ENCODE peak calls at places on chromosomes 16 and 17, in nine cellular contexts. One of them, this sample, is unnamed.

GRCh38 chr16:89031715-89032659 is 55.0 kb upstream of the CBFA2T3 start:
- DNase-seq in adipocyte: no peak
- DNase-seq in aorta: peak; percentile 79
- DNase-seq in mesendoderm: no peak
- DNase-seq in psoas muscle: peak; percentile 46
- DNase-seq in left ventricle myocardium inferior: peak; percentile 28
- DNase-seq in pancreas: no peak
- DNase-seq in astrocyte: no peak
- DNase-seq in kidney epithelial cell: no peak
- DNase-seq in this sample: no peak

GRCh38 chr17:77741109-77741508 is 217.4 kb upstream of the TNRC6C start:
- DNase-seq in adipocyte: no peak
- DNase-seq in aorta: no peak
- DNase-seq in mesendoderm: peak; percentile 65
- DNase-seq in psoas muscle: no peak
- DNase-seq in left ventricle myocardium inferior: no peak
- DNase-seq in pancreas: no peak
- DNase-seq in astrocyte: no peak
- DNase-seq in kidney epithelial cell: no peak
- DNase-seq in this sample: no peak

GRCh38 chr17:61389670-61390478 is 9.8 kb upstream of the TBX2 start:
- DNase-seq in adipocyte: peak; percentile 73
- DNase-seq in aorta: peak; percentile 66
- DNase-seq in mesendoderm: peak; percentile 61
- DNase-seq in psoas muscle: peak; percentile 58
- DNase-seq in left ventricle myocardium inferior: no peak
- DNase-seq in pancreas: no peak
- DNase-seq in astrocyte: no peak
- DNase-seq in kidney epithelial cell: no peak
- DNase-seq in this sample: peak; percentile 45

GRCh38 chr16:75497558-75497957 is 2.3 kb upstream of the CHST6 start:
- DNase-seq in adipocyte: no peak
- DNase-seq in aorta: no peak
- DNase-seq in mesendoderm: no peak
- DNase-seq in psoas muscle: no peak
- DNase-seq in left ventricle myocardium inferior: no peak
- DNase-seq in pancreas: peak; percentile 30
- DNase-seq in astrocyte: peak; percentile 36
- DNase-seq in kidney epithelial cell: no peak
- DNase-seq in this sample: peak; percentile 11

GRCh38 chr16:77881355-77882003 is 93.1 kb downstream of the VAT1L start:
- DNase-seq in adipocyte: no peak
- DNase-seq in aorta: no peak
- DNase-seq in mesendoderm: no peak
- DNase-seq in psoas muscle: no peak
- DNase-seq in left ventricle myocardium inferior: no peak
- DNase-seq in pancreas: no peak
- DNase-seq in astrocyte: no peak
- DNase-seq in kidney epithelial cell: no peak
- DNase-seq in this sample: no peak

GRCh38 chr17:32021618-32021955 is 14.4 kb downstream of the LRRC37B start:
- DNase-seq in adipocyte: no peak
- DNase-seq in aorta: no peak
- DNase-seq in mesendoderm: no peak
- DNase-seq in psoas muscle: no peak
- DNase-seq in left ventricle myocardium inferior: no peak
- DNase-seq in pancreas: no peak
- DNase-seq in astrocyte: no peak
- DNase-seq in kidney epithelial cell: no peak
- DNase-seq in this sample: no peak

GRCh38 chr17:51118330-51119195 is 2.1 kb downstream of the SPAG9 start:
- DNase-seq in adipocyte: no peak
- DNase-seq in aorta: peak; percentile 44
- DNase-seq in mesendoderm: no peak
- DNase-seq in psoas muscle: peak; percentile 82
- DNase-seq in left ventricle myocardium inferior: no peak
- DNase-seq in pancreas: peak; percentile 92
- DNase-seq in astrocyte: no peak
- DNase-seq in kidney epithelial cell: no peak
- DNase-seq in this sample: peak; percentile 19

GRCh38 chr17:42276359-42276608 is at the start of gene STAT5B:
- DNase-seq in adipocyte: peak; percentile 88
- DNase-seq in aorta: peak; percentile 77
- DNase-seq in mesendoderm: peak; percentile 73
- DNase-seq in psoas muscle: peak; percentile 87
- DNase-seq in left ventricle myocardium inferior: peak; percentile 78
- DNase-seq in pancreas: peak; percentile 72
- DNase-seq in astrocyte: peak; percentile 33
- DNase-seq in kidney epithelial cell: no peak
- DNase-seq in this sample: peak; percentile 78

DNA sequence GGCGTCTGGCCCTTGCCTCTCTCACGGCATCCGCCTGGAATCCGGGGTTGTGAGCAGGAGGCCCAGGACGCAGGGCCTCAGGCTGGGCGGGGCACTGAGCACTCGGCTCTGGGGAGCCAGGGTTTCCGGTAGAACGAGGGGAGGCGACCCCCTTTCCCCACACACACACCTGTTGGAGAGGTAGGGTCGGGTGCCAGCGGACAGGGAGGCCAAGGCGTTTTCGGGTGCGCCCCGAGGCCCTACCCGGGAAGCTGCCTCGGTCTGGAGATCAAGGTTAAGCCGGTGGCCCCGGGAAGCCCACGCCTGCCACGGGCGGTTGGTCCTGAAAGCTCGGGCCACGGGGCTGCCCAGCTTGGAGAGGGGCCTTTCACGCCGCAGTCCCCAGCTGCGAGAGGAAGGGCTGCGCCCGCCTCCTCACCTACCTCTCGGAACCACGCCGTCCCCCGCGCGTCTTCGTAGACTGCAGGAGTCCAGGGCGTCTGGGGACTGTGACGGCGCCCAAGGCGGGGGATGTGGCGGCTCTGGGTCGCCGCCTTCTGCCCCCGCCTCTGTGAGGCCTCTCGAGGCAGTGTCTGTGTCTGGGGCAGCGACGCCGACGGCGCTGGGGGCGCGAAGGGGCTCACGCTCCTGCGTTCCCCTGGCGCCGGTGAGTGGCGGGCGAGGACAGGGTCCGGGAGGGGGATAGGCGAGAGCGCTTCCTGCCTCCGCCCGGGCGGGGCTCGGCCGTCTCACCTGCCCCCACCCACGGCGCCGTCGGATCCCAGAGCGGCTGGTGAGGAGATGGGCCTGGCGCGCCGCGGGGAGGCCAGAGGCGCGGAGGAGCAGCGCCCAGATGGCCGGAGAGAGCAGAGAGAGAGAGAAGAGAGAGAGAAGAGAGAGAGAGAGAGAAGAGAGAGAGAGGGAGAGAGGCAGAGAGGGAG is 20.3 kb upstream of the HOXB9 start:
- DNase-seq in adipocyte: no peak
- DNase-seq in aorta: no peak
- DNase-seq in mesendoderm: peak; percentile 86
- DNase-seq in psoas muscle: no peak
- DNase-seq in left ventricle myocardium inferior: no peak
- DNase-seq in pancreas: no peak
- DNase-seq in astrocyte: no peak
- DNase-seq in kidney epithelial cell: no peak
- DNase-seq in this sample: peak; percentile 89
- H3K27me3 ChIP-seq in adipocyte: peaks cover 78% of the 10 kb centered on the region
- H3K27me3 ChIP-seq in aorta: no peaks in the 10 kb centered on the region
- H3K27me3 ChIP-seq in mesendoderm: peaks cover 37% of the 10 kb centered on the region
- H3K27me3 ChIP-seq in psoas muscle: peaks cover 99% of the 10 kb centered on the region
- H3K27me3 ChIP-seq in left ventricle myocardium inferior: peaks cover 100% of the 10 kb centered on the region
- H3K27me3 ChIP-seq in pancreas: peaks cover 8% of the 10 kb centered on the region
- H3K27me3 ChIP-seq in astrocyte: peaks cover 71% of the 10 kb centered on the region
- H3K27me3 ChIP-seq in kidney epithelial cell: no peaks in the 10 kb centered on the region
- H3K27me3 ChIP-seq in this sample: no peaks in the 10 kb centered on the region

GRCh38 chr16:50505714-50506542 is 42.3 kb upstream of the NKD1 start:
- DNase-seq in adipocyte: no peak
- DNase-seq in aorta: no peak
- DNase-seq in mesendoderm: peak; percentile 87
- DNase-seq in psoas muscle: no peak
- DNase-seq in left ventricle myocardium inferior: no peak
- DNase-seq in pancreas: no peak
- DNase-seq in astrocyte: no peak
- DNase-seq in kidney epithelial cell: no peak
- DNase-seq in this sample: no peak
- H3K4me3 ChIP-seq in adipocyte: no peak overlapping the region
- H3K4me3 ChIP-seq in aorta: no peak overlapping the region
- H3K4me3 ChIP-seq in mesendoderm: no peak overlapping the region
- H3K4me3 ChIP-seq in psoas muscle: no peak overlapping the region
- H3K4me3 ChIP-seq in left ventricle myocardium inferior: no peak overlapping the region
- H3K4me3 ChIP-seq in pancreas: no peak overlapping the region
- H3K4me3 ChIP-seq in astrocyte: no peak overlapping the region
- H3K4me3 ChIP-seq in kidney epithelial cell: no peak overlapping the region
- H3K4me3 ChIP-seq in this sample: no peak overlapping the region

GRCh38 chr16:3728424-3729160 is 11.3 kb upstream of the TRAP1 start:
- DNase-seq in adipocyte: no peak
- DNase-seq in aorta: no peak
- DNase-seq in mesendoderm: no peak
- DNase-seq in psoas muscle: no peak
- DNase-seq in left ventricle myocardium inferior: no peak
- DNase-seq in pancreas: no peak
- DNase-seq in astrocyte: no peak
- DNase-seq in kidney epithelial cell: no peak
- DNase-seq in this sample: no peak

GRCh38 chr16:3731126-3731935 is 14.0 kb upstream of the TRAP1 start:
- DNase-seq in adipocyte: no peak
- DNase-seq in aorta: no peak
- DNase-seq in mesendoderm: no peak
- DNase-seq in psoas muscle: no peak
- DNase-seq in left ventricle myocardium inferior: no peak
- DNase-seq in pancreas: no peak
- DNase-seq in astrocyte: no peak
- DNase-seq in kidney epithelial cell: no peak
- DNase-seq in this sample: no peak

GRCh38 chr16:3729161-3730112 is 12.1 kb upstream of the TRAP1 start:
- DNase-seq in adipocyte: no peak
- DNase-seq in aorta: peak; percentile 38
- DNase-seq in mesendoderm: no peak
- DNase-seq in psoas muscle: no peak
- DNase-seq in left ventricle myocardium inferior: no peak
- DNase-seq in pancreas: no peak
- DNase-seq in astrocyte: no peak
- DNase-seq in kidney epithelial cell: no peak
- DNase-seq in this sample: no peak

GRCh38 chr16:3732171-3732570 is 14.8 kb upstream of the TRAP1 start:
- DNase-seq in adipocyte: no peak
- DNase-seq in aorta: no peak
- DNase-seq in mesendoderm: no peak
- DNase-seq in psoas muscle: no peak
- DNase-seq in left ventricle myocardium inferior: no peak
- DNase-seq in pancreas: no peak
- DNase-seq in astrocyte: no peak
- DNase-seq in kidney epithelial cell: no peak
- DNase-seq in this sample: no peak

GRCh38 chr16:3730161-3731125 is 13.1 kb upstream of the TRAP1 start:
- DNase-seq in adipocyte: no peak
- DNase-seq in aorta: no peak
- DNase-seq in mesendoderm: no peak
- DNase-seq in psoas muscle: no peak
- DNase-seq in left ventricle myocardium inferior: no peak
- DNase-seq in pancreas: no peak
- DNase-seq in astrocyte: no peak
- DNase-seq in kidney epithelial cell: no peak
- DNase-seq in this sample: no peak
- H3K36me3 ChIP-seq in adipocyte: peaks cover 78% of the 10 kb centered on the region
- H3K36me3 ChIP-seq in aorta: no peaks in the 10 kb centered on the region
- H3K36me3 ChIP-seq in mesendoderm: peaks cover 18% of the 10 kb centered on the region
- H3K36me3 ChIP-seq in psoas muscle: peaks cover 5% of the 10 kb centered on the region
- H3K36me3 ChIP-seq in left ventricle myocardium inferior: peaks cover 90% of the 10 kb centered on the region
- H3K36me3 ChIP-seq in pancreas: peaks cover 5% of the 10 kb centered on the region
- H3K36me3 ChIP-seq in astrocyte: peaks cover 20% of the 10 kb centered on the region
- H3K36me3 ChIP-seq in kidney epithelial cell: peaks cover 6% of the 10 kb centered on the region
- H3K36me3 ChIP-seq in this sample: peaks cover 68% of the 10 kb centered on the region

DNA sequence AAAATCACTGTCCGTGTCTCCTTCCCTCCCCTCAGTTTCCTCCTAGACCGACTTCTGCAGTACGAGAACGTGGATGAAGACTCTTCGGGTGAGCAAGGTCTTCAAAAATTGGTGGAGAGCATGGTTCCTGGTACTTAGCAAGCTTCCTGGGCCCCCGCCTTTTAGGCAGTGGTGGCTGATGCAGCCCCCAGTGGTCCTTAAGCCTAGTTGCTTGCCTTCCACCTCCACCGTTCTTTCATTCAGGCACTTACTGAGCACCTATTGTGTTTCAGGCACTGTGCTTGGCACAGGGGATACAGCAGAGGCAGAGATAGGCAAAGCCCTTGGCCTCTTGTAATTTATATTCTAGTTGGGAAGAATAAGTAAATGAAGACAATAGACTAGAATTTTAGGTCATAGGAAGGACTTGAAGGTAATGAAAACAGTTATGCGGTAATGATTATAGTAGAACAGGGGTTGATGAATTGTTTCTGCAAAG is 771 bp downstream of the INO80E start:
- DNase-seq in adipocyte: no peak
- DNase-seq in aorta: no peak
- DNase-seq in mesendoderm: peak; percentile 44
- DNase-seq in psoas muscle: no peak
- DNase-seq in left ventricle myocardium inferior: no peak
- DNase-seq in pancreas: no peak
- DNase-seq in astrocyte: no peak
- DNase-seq in kidney epithelial cell: no peak
- DNase-seq in this sample: no peak
- H3K27me3 ChIP-seq in adipocyte: no peaks in the 10 kb centered on the region
- H3K27me3 ChIP-seq in aorta: no peaks in the 10 kb centered on the region
- H3K27me3 ChIP-seq in mesendoderm: no peaks in the 10 kb centered on the region
- H3K27me3 ChIP-seq in psoas muscle: no peaks in the 10 kb centered on the region
- H3K27me3 ChIP-seq in left ventricle myocardium inferior: no peaks in the 10 kb centered on the region
- H3K27me3 ChIP-seq in pancreas: no peaks in the 10 kb centered on the region
- H3K27me3 ChIP-seq in astrocyte: no peaks in the 10 kb centered on the region
- H3K27me3 ChIP-seq in kidney epithelial cell: no peaks in the 10 kb centered on the region
- H3K27me3 ChIP-seq in this sample: no peaks in the 10 kb centered on the region

GRCh38 chr17:44759096-44759915 is 518 bp downstream of the ADAM11 start:
- DNase-seq in adipocyte: peak; percentile 50
- DNase-seq in aorta: no peak
- DNase-seq in mesendoderm: no peak
- DNase-seq in psoas muscle: no peak
- DNase-seq in left ventricle myocardium inferior: no peak
- DNase-seq in pancreas: no peak
- DNase-seq in astrocyte: no peak
- DNase-seq in kidney epithelial cell: no peak
- DNase-seq in this sample: peak; percentile 28
- H3K4me3 ChIP-seq in adipocyte: no peak overlapping the region
- H3K4me3 ChIP-seq in aorta: peak overlapping the region; percentile 41
- H3K4me3 ChIP-seq in mesendoderm: no peak overlapping the region
- H3K4me3 ChIP-seq in psoas muscle: peak overlapping the region; percentile 58
- H3K4me3 ChIP-seq in left ventricle myocardium inferior: peak overlapping the region; percentile 74
- H3K4me3 ChIP-seq in pancreas: peak overlapping the region; percentile 39
- H3K4me3 ChIP-seq in astrocyte: peak overlapping the region; percentile 10
- H3K4me3 ChIP-seq in kidney epithelial cell: peak overlapping the region; percentile 29
- H3K4me3 ChIP-seq in this sample: peak overlapping the region; percentile 35

GRCh38 chr17:19943026-19943425 is 34.6 kb downstream of the AKAP10 start:
- DNase-seq in adipocyte: no peak
- DNase-seq in aorta: no peak
- DNase-seq in mesendoderm: peak; percentile 78
- DNase-seq in psoas muscle: no peak
- DNase-seq in left ventricle myocardium inferior: no peak
- DNase-seq in pancreas: no peak
- DNase-seq in astrocyte: peak; percentile 23
- DNase-seq in kidney epithelial cell: no peak
- DNase-seq in this sample: no peak
- H3K36me3 ChIP-seq in adipocyte: peaks cover 59% of the 10 kb centered on the region
- H3K36me3 ChIP-seq in aorta: no peaks in the 10 kb centered on the region
- H3K36me3 ChIP-seq in mesendoderm: no peaks in the 10 kb centered on the region
- H3K36me3 ChIP-seq in psoas muscle: peaks cover 4% of the 10 kb centered on the region
- H3K36me3 ChIP-seq in left ventricle myocardium inferior: peaks cover 46% of the 10 kb centered on the region
- H3K36me3 ChIP-seq in pancreas: no peaks in the 10 kb centered on the region
- H3K36me3 ChIP-seq in astrocyte: peaks cover 14% of the 10 kb centered on the region
- H3K36me3 ChIP-seq in kidney epithelial cell: no peaks in the 10 kb centered on the region
- H3K36me3 ChIP-seq in this sample: peaks cover 17% of the 10 kb centered on the region

GRCh38 chr17:48582750-48583069 is 4.6 kb upstream of the HOXB4 start:
- DNase-seq in adipocyte: no peak
- DNase-seq in aorta: no peak
- DNase-seq in mesendoderm: no peak
- DNase-seq in psoas muscle: no peak
- DNase-seq in left ventricle myocardium inferior: no peak
- DNase-seq in pancreas: no peak
- DNase-seq in astrocyte: no peak
- DNase-seq in kidney epithelial cell: no peak
- DNase-seq in this sample: peak; percentile 63
- H3K27me3 ChIP-seq in adipocyte: no peaks in the 10 kb centered on the region
- H3K27me3 ChIP-seq in aorta: no peaks in the 10 kb centered on the region
- H3K27me3 ChIP-seq in mesendoderm: peaks cover 90% of the 10 kb centered on the region
- H3K27me3 ChIP-seq in psoas muscle: peaks cover 93% of the 10 kb centered on the region
- H3K27me3 ChIP-seq in left ventricle myocardium inferior: peaks cover 100% of the 10 kb centered on the region
- H3K27me3 ChIP-seq in pancreas: peaks cover 5% of the 10 kb centered on the region
- H3K27me3 ChIP-seq in astrocyte: peaks cover 79% of the 10 kb centered on the region
- H3K27me3 ChIP-seq in kidney epithelial cell: no peaks in the 10 kb centered on the region
- H3K27me3 ChIP-seq in this sample: no peaks in the 10 kb centered on the region